ENCODE peak calls at places on chromosomes 12 and 14, in five cellular contexts. T is mesenchymal stem cell, V is IMR-90, U is neuronal stem cell, O is H1. S is an unnamed sample. For H3K79me1, the result is how much of the 10 kb centered on the place peaks cover.

GRCh38 chr14:53999061-53999488 is 42.5 kb upstream of the BMP4 start:
- DNase-seq in T (peak), V (peak), U (no peak), O (no peak), S (no peak)

GRCh38 chr12:85527192-85527591 is 247.2 kb downstream of the ALX1 start:
- DNase-seq in T (no peak), V (no peak), U (no peak), O (no peak), S (no peak)

GRCh38 chr12:95258803-95259202 is 41.2 kb downstream of the VEZT start:
- DNase-seq in T (no peak), V (no peak), U (no peak), O (no peak), S (no peak)

GRCh38 chr12:92987362-92987761 is 58.3 kb upstream of the EEA1 start:
- DNase-seq in T (peak), V (peak), U (peak), O (no peak), S (no peak)

GRCh38 chr14:77037886-77038511 is 9.5 kb upstream of the IRF2BPL start:
- DNase-seq in T (peak), V (no peak), U (no peak), O (no peak), S (no peak)

GRCh38 chr14:38616959-38617358 is 361.1 kb upstream of the CLEC14A start:
- DNase-seq in T (no peak), V (peak), U (no peak), O (no peak), S (no peak)

GRCh38 chr14:32075636-32076277 is 1.3 kb upstream of the ARHGAP5 start:
- DNase-seq in T (peak), V (peak), U (peak), O (no peak), S (no peak)

GRCh38 chr12:1656894-1657293 is 27.9 kb downstream of the WNT5B start:
- DNase-seq in T (no peak), V (no peak), U (no peak), O (no peak), S (no peak)

GRCh38 chr12:3732901-3733300 is 20.0 kb downstream of the CRACR2A start:
- DNase-seq in T (no peak), V (no peak), U (no peak), O (no peak), S (peak)

GRCh38 chr12:89040146-89040964 is 311.9 kb downstream of the DUSP6 start:
- DNase-seq in T (no peak), V (peak), U (no peak), O (no peak), S (peak)

GRCh38 chr12:88921890-88922532 is 341.7 kb upstream of the KITLG start:
- DNase-seq in T (no peak), V (no peak), U (no peak), O (no peak), S (no peak)

GRCh38 chr12:77122236-77122635 is 56.9 kb upstream of the E2F7 start:
- DNase-seq in T (peak), V (peak), U (no peak), O (no peak), S (no peak)

GRCh38 chr12:84636801-84637285 is 275.8 kb downstream of the SLC6A15 start:
- DNase-seq in T (no peak), V (peak), U (no peak), O (no peak), S (no peak)

GRCh38 chr14:93490001-93490400 is 59.3 kb downstream of the UNC79 start:
- DNase-seq in T (no peak), V (no peak), U (no peak), O (no peak), S (no peak)

GRCh38 chr14:67584931-67585330 is 15.1 kb downstream of the PIGH start:
- DNase-seq in T (no peak), V (no peak), U (no peak), O (no peak), S (no peak)

GRCh38 chr14:20969336-20969735 is 14.0 kb downstream of the RNASE2 start:
- DNase-seq in T (no peak), V (no peak), U (no peak), O (no peak), S (no peak)

GRCh38 chr14:56150018-56150417 is 31.8 kb downstream of the PELI2 start:
- DNase-seq in T (no peak), V (no peak), U (no peak), O (no peak), S (no peak)

GRCh38 chr12:84842406-84843013 is 70.1 kb downstream of the SLC6A15 start:
- DNase-seq in T (peak), V (peak), U (peak), O (no peak), S (no peak)

GRCh38 chr14:104885973-104886689 is 21.1 kb downstream of the CEP170B start:
- DNase-seq in T (no peak), V (no peak), U (no peak), O (no peak), S (no peak)

GRCh38 chr12:94707892-94708291 is 57.5 kb upstream of the TMCC3 start:
- DNase-seq in T (peak), V (peak), U (no peak), O (no peak), S (no peak)

GRCh38 chr12:109773384-109774011 is 59.7 kb downstream of the TRPV4 start:
- DNase-seq in T (no peak), V (no peak), U (no peak), O (no peak), S (peak)

GRCh38 chr12:54596526-54596946 is 8.1 kb upstream of the PPP1R1A start:
- DNase-seq in T (peak), V (peak), U (peak), O (peak), S (peak)

GRCh38 chr12:19299765-19300164 is 139.5 kb upstream of the AEBP2 start:
- DNase-seq in T (no peak), V (peak), U (no peak), O (no peak), S (no peak)

GRCh38 chr12:47881826-47882427 is 22.9 kb downstream of the VDR start:
- DNase-seq in T (peak), V (peak), U (no peak), O (no peak), S (no peak)

GRCh38 chr12:90216815-90217214 is 508.2 kb upstream of the ATP2B1 start:
- DNase-seq in T (peak), V (no peak), U (no peak), O (no peak), S (no peak)

GRCh38 chr12:120229583-120230325 is 28.8 kb upstream of the RPLP0 start:
- DNase-seq in T (peak), V (no peak), U (no peak), O (no peak), S (peak)

GRCh38 chr12:120228041-120228290 is 27.1 kb upstream of the RPLP0 start:
- DNase-seq in T (no peak), V (no peak), U (no peak), O (no peak), S (no peak)

GRCh38 chr12:120228291-120229070 is 27.6 kb upstream of the RPLP0 start:
- DNase-seq in T (peak), V (peak), U (peak), O (peak), S (peak)

GRCh38 chr12:120230326-120230973 is 29.5 kb upstream of the RPLP0 start:
- DNase-seq in T (peak), V (peak), U (peak), O (peak), S (peak)

DNA sequence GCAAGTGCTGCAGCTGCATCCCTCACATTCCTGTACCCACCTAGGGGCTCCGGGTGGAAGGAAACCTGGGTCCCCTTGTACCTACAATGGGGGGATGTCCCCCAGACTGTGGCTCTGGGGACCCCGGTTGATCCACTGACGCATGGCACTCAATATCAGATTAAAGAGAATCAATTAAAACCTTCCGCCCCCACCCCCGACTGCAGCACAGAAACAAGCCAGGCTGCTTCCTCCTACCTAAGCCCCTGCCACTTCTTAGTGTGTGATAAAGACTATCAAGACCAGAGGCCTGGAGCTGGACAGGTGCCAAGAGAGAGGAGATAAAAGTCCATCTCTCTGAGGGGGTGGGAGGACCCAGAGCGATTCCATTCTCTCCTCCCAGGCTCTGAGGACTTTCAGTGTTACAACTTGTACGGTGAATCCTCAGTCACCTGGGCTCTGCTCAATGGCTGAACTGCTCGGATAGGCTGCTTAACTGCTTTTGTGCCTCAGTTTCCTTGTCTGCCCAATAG is 28.2 kb upstream of the RPLP0 start:
- DNase-seq in T (peak), V (no peak), U (no peak), O (no peak), S (no peak)
- H3K79me1 ChIP-seq in T (under half), V (half or more), U (under half), O (under half), S (under half)

GRCh38 chr12:121223947-121224285 is 14.0 kb downstream of the P2RX4 start:
- DNase-seq in T (no peak), V (no peak), U (no peak), O (no peak), S (no peak)
- H3K27ac ChIP-seq in T (no peak), V (no peak), U (no peak), O (no peak), S (no peak)

DNA sequence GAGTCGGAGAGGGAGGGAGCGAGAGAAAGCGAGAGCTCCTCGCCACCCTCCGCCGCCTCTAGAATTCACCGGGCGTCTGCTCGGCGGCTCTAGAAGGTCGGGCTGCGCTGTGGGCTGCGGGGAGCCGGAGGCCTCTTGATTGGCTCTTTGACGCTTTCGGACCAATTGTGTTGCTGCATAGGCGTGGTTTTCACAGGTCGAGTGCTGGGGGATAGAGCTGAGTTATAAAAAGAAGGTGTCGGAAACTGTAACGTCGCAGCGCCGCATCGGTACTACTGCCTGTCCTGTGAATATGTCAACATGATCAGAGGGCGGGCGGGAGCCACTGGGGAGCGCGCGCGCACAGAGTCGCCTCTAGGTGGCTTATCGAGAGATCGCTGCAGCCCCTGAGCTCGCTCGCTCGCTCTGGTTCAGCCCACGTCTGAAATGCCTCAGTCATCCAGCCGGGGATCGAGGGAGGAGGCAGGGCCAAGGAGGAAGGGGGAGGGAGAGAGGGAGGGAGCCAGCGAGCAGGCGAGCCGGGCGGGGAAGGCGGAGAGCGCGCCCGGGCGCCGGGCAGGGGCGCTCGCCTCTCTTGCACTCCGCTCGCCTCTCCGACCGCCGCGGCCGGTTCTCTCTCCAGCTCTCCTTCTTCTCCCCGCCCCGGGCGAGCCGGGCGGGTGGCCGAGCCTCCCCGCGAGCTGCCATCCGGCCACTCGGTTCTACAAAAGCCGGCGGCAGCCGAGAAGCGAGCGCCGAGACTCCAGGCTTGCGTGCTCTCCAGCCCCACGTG is at the start of gene TBX3:
- DNase-seq in T (peak), V (peak), U (peak), O (peak), S (peak)
- H3K79me1 ChIP-seq in T (under half), V (under half), U (under half), O (under half), S (under half)

DNA sequence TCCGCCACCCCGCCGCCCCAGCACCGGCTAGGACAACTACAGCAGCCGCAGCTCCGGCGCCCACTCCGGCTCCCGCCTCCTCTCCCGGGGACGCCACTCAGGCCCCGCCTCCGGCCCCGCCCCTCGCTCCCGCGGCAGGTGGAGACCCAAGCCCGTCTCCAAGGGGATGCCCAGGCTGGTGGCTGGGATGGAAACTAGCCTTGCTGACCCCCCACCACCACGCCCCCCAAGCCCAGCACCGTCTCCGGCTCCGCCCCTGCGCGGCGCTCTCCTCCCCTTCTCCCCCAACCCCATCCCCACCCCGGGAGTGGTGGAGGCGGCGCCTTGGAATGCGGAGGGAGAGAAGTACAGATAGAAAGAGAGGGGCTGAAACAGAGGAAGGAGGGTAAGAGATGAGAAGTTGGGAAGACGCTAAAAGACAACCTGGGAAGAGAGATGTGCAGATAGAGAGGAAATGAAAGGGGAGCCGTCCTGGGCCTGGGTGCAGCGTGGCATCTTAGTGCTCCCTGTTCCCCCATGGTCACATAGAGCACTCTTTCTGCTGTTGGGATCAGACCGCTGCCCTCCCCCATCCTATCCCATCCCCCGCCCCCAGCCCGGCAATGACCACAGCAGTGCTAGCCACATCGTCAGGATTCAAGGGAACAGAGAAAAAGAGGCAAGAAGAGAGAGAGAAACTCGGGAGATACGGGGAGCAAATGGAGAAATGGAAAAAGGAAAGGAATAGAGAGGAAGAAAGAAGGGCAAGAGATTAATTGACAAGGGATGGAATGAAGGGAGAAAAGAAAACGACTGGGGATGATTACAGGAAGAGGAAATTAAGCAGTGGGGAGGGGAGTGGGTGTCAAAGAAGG is at the start of gene ITGA7:
- DNase-seq in T (no peak), V (no peak), U (peak), O (peak), S (peak)
- H3K27ac ChIP-seq in T (no peak), V (no peak), U (peak), O (peak), S (no peak)

GRCh38 chr12:52178984-52179383 is 12.8 kb downstream of the KRT80 start:
- DNase-seq in T (no peak), V (no peak), U (no peak), O (no peak), S (no peak)
- H3K79me1 ChIP-seq in T (under half), V (under half), U (under half), O (under half), S (under half)

DNA sequence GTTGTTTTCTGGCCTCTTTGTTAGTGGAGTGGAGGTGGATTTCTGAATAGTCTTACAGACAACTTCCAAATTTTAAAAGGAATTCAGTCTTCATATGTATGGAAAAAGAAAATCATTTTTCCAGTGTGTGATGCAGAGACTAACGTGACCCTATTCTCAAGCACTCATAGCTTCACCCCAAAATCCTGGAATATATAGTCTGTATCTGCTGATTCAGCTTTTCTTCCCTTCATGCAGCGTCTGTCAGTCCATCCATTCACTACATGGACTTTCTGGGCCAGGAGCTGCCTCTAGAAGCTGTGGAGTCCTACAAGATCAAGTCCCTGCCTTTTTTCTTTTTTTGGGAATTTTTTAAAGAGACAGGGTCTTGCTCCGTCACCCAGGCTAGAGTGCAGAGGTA is 23.8 kb downstream of the KLC1 start:
- DNase-seq in T (no peak), V (no peak), U (no peak), O (no peak), S (no peak)
- H3K27ac ChIP-seq in T (no peak), V (no peak), U (no peak), O (no peak), S (no peak)

GRCh38 chr12:124494751-124495129 is 72.7 kb downstream of the NCOR2 start:
- DNase-seq in T (no peak), V (no peak), U (no peak), O (no peak), S (no peak)

GRCh38 chr12:124495194-124495983 is 72.0 kb downstream of the NCOR2 start:
- DNase-seq in T (no peak), V (no peak), U (no peak), O (no peak), S (no peak)

GRCh38 chr12:124492879-124493808 is 74.3 kb downstream of the NCOR2 start:
- DNase-seq in T (no peak), V (no peak), U (no peak), O (no peak), S (no peak)

GRCh38 chr12:124491856-124492420 is 75.5 kb downstream of the NCOR2 start:
- DNase-seq in T (no peak), V (no peak), U (no peak), O (no peak), S (no peak)

DNA sequence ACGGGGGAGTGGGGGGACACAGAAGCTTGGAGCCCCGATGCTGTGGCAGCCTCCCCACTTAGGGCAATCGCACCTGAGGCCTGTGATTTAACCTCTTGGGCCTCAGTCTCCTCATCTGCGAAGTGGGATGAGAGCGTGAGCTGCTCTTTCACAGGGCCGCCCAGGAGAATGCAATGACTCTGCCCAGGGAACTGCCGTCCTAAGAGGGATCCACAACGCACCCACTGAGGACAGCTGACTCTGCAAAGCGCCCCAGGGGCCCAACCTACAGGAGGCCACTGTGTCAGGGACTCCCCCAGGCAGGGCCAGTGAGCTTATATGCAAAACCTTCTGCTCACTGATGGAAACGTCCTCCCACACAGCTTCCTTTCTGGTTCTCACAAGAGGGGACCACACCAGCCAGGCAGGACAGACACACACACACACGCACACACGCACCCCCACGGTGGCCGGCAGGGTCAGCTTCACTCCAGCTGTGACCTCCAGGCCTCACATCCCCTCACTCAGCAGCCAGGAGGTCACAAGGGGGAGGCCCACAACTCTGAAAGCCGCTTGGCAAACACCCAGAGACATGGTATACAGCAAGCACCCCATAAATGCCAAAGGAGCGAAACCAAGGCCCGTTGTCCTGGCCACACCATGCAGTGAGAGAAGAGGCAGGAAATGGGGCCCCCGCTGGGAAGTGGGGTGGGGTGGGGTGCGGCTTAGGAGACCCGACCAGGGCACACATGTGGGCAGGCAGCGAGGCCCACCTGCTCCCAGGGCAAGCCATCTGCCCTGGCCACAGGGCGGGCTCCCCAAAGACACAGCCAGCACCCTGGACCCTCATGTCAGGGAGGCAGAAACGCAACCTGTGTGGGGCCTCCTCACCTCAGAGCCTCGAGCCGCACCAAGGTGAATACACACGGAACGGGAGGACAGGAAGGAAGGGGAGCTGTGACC is 73.3 kb downstream of the NCOR2 start:
- DNase-seq in T (no peak), V (no peak), U (no peak), O (no peak), S (no peak)
- H3K79me1 ChIP-seq in T (under half), V (half or more), U (under half), O (under half), S (under half)

GRCh38 chr12:53496752-53497032 is 2.6 kb downstream of the MAP3K12 start:
- DNase-seq in T (no peak), V (no peak), U (no peak), O (no peak), S (no peak)
- H3K27ac ChIP-seq in T (no peak), V (peak), U (no peak), O (no peak), S (no peak)

DNA sequence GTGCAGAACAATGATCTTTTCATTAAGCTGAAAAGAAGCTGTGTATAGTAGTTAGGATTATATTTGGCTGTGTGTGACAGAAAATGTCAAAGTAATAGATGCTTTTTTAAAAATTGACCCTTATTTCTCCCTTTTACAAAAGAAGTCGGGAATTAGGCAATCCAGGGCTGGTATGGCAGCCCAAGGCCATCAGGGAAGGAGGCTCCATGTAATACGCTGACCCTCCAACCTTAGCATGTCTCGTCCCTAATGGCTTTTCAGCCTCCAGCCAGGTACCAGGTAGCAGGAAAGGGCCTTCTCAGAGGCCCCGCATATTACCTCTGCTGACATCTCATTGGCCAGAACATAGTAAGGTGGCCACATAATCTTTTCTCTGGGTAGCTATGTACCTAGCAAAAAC is 79.7 kb downstream of the VCPKMT start:
- DNase-seq in T (no peak), V (no peak), U (no peak), O (no peak), S (no peak)
- H3K79me1 ChIP-seq in T (under half), V (under half), U (under half), O (under half), S (under half)

S was measured in H9.